ENCODE peak calls at places on chromosome 3, in six cellular contexts. One of them, this sample, is unnamed.

GRCh38 chr3:16740531-16740930 is 135.3 kb upstream of the DAZL start:
- DNase-seq in stimulated activated CD4-positive, alpha-beta T cell treated with anti-CD3 and anti-CD28 coated beads, TNF-alpha, amount 100 ng/mL, for 48 hours: no peak
- DNase-seq in caudate nucleus: no peak
- DNase-seq in anterior cingulate cortex: no peak
- DNase-seq in stimulated activated CD8-positive, alpha-beta memory T cell treated with anti-CD3 and anti-CD28 coated beads, Interleukin-2, amount 100 ng/mL, for 1 hour: no peak
- DNase-seq in iris pigment epithelial cell: peak; percentile 10
- DNase-seq in this sample: no peak

GRCh38 chr3:16323737-16324136 is 58.7 kb downstream of the OXNAD1 start:
- DNase-seq in stimulated activated CD4-positive, alpha-beta T cell treated with anti-CD3 and anti-CD28 coated beads, TNF-alpha, amount 100 ng/mL, for 48 hours: no peak
- DNase-seq in caudate nucleus: no peak
- DNase-seq in anterior cingulate cortex: no peak
- DNase-seq in stimulated activated CD8-positive, alpha-beta memory T cell treated with anti-CD3 and anti-CD28 coated beads, Interleukin-2, amount 100 ng/mL, for 1 hour: no peak
- DNase-seq in iris pigment epithelial cell: no peak
- DNase-seq in this sample: no peak

GRCh38 chr3:64438837-64439236 is 213.6 kb upstream of the PRICKLE2 start:
- DNase-seq in stimulated activated CD4-positive, alpha-beta T cell treated with anti-CD3 and anti-CD28 coated beads, TNF-alpha, amount 100 ng/mL, for 48 hours: no peak
- DNase-seq in caudate nucleus: peak; percentile 20
- DNase-seq in anterior cingulate cortex: peak; percentile 33
- DNase-seq in stimulated activated CD8-positive, alpha-beta memory T cell treated with anti-CD3 and anti-CD28 coated beads, Interleukin-2, amount 100 ng/mL, for 1 hour: no peak
- DNase-seq in iris pigment epithelial cell: no peak
- DNase-seq in this sample: no peak

GRCh38 chr3:58021072-58021959 is 13.1 kb downstream of the FLNB start:
- DNase-seq in stimulated activated CD4-positive, alpha-beta T cell treated with anti-CD3 and anti-CD28 coated beads, TNF-alpha, amount 100 ng/mL, for 48 hours: no peak
- DNase-seq in caudate nucleus: no peak
- DNase-seq in anterior cingulate cortex: no peak
- DNase-seq in stimulated activated CD8-positive, alpha-beta memory T cell treated with anti-CD3 and anti-CD28 coated beads, Interleukin-2, amount 100 ng/mL, for 1 hour: no peak
- DNase-seq in iris pigment epithelial cell: no peak
- DNase-seq in this sample: no peak

GRCh38 chr3:67357610-67358458 is 296.6 kb downstream of the SUCLG2 start:
- DNase-seq in stimulated activated CD4-positive, alpha-beta T cell treated with anti-CD3 and anti-CD28 coated beads, TNF-alpha, amount 100 ng/mL, for 48 hours: no peak
- DNase-seq in caudate nucleus: no peak
- DNase-seq in anterior cingulate cortex: no peak
- DNase-seq in stimulated activated CD8-positive, alpha-beta memory T cell treated with anti-CD3 and anti-CD28 coated beads, Interleukin-2, amount 100 ng/mL, for 1 hour: no peak
- DNase-seq in iris pigment epithelial cell: peak; percentile 47
- DNase-seq in this sample: peak; percentile 25

GRCh38 chr3:23474580-23475357 is 271.6 kb downstream of the UBE2E2 start:
- DNase-seq in stimulated activated CD4-positive, alpha-beta T cell treated with anti-CD3 and anti-CD28 coated beads, TNF-alpha, amount 100 ng/mL, for 48 hours: no peak
- DNase-seq in caudate nucleus: no peak
- DNase-seq in anterior cingulate cortex: no peak
- DNase-seq in stimulated activated CD8-positive, alpha-beta memory T cell treated with anti-CD3 and anti-CD28 coated beads, Interleukin-2, amount 100 ng/mL, for 1 hour: no peak
- DNase-seq in iris pigment epithelial cell: no peak
- DNase-seq in this sample: no peak

GRCh38 chr3:117892431-117892841 is 1142.2 kb downstream of the IGSF11 start:
- DNase-seq in stimulated activated CD4-positive, alpha-beta T cell treated with anti-CD3 and anti-CD28 coated beads, TNF-alpha, amount 100 ng/mL, for 48 hours: no peak
- DNase-seq in caudate nucleus: no peak
- DNase-seq in anterior cingulate cortex: no peak
- DNase-seq in stimulated activated CD8-positive, alpha-beta memory T cell treated with anti-CD3 and anti-CD28 coated beads, Interleukin-2, amount 100 ng/mL, for 1 hour: no peak
- DNase-seq in iris pigment epithelial cell: peak; percentile 41
- DNase-seq in this sample: no peak

GRCh38 chr3:151625057-151625456 is 108.7 kb upstream of the AADACL2 start:
- DNase-seq in stimulated activated CD4-positive, alpha-beta T cell treated with anti-CD3 and anti-CD28 coated beads, TNF-alpha, amount 100 ng/mL, for 48 hours: no peak
- DNase-seq in caudate nucleus: no peak
- DNase-seq in anterior cingulate cortex: no peak
- DNase-seq in stimulated activated CD8-positive, alpha-beta memory T cell treated with anti-CD3 and anti-CD28 coated beads, Interleukin-2, amount 100 ng/mL, for 1 hour: no peak
- DNase-seq in iris pigment epithelial cell: no peak
- DNase-seq in this sample: no peak

GRCh38 chr3:150519026-150519425 is 27.3 kb downstream of the SERP1 start:
- DNase-seq in stimulated activated CD4-positive, alpha-beta T cell treated with anti-CD3 and anti-CD28 coated beads, TNF-alpha, amount 100 ng/mL, for 48 hours: no peak
- DNase-seq in caudate nucleus: no peak
- DNase-seq in anterior cingulate cortex: no peak
- DNase-seq in stimulated activated CD8-positive, alpha-beta memory T cell treated with anti-CD3 and anti-CD28 coated beads, Interleukin-2, amount 100 ng/mL, for 1 hour: no peak
- DNase-seq in iris pigment epithelial cell: no peak
- DNase-seq in this sample: no peak

GRCh38 chr3:195450731-195451229 is 8.0 kb upstream of the ACAP2 start:
- DNase-seq in stimulated activated CD4-positive, alpha-beta T cell treated with anti-CD3 and anti-CD28 coated beads, TNF-alpha, amount 100 ng/mL, for 48 hours: no peak
- DNase-seq in caudate nucleus: no peak
- DNase-seq in anterior cingulate cortex: no peak
- DNase-seq in stimulated activated CD8-positive, alpha-beta memory T cell treated with anti-CD3 and anti-CD28 coated beads, Interleukin-2, amount 100 ng/mL, for 1 hour: no peak
- DNase-seq in iris pigment epithelial cell: peak; percentile 95
- DNase-seq in this sample: peak; percentile 77

GRCh38 chr3:159189994-159190669 is 388.3 kb downstream of the MFSD1 start:
- DNase-seq in stimulated activated CD4-positive, alpha-beta T cell treated with anti-CD3 and anti-CD28 coated beads, TNF-alpha, amount 100 ng/mL, for 48 hours: no peak
- DNase-seq in caudate nucleus: peak; percentile 1
- DNase-seq in anterior cingulate cortex: no peak
- DNase-seq in stimulated activated CD8-positive, alpha-beta memory T cell treated with anti-CD3 and anti-CD28 coated beads, Interleukin-2, amount 100 ng/mL, for 1 hour: no peak
- DNase-seq in iris pigment epithelial cell: peak; percentile 87
- DNase-seq in this sample: peak; percentile 82

This sample was measured in HCEC 1CT.